ENCODE peak calls at places on chromosomes 16 and 17, in four cellular contexts. One of them, this sample, is unnamed.

GRCh38 chr17:40532520-40533253 is 31.3 kb upstream of the TNS4 start:
- DNase-seq in H9: no peak
- DNase-seq in HFFc6: no peak
- DNase-seq in Peyer's patch: peak
- DNase-seq in this sample: no peak

GRCh38 chr16:49857423-49858181 is 1.7 kb upstream of the ZNF423 start:
- DNase-seq in Peyer's patch: peak
- DNase-seq in HFFc6: no peak
- DNase-seq in H9: peak
- DNase-seq in this sample: peak

GRCh38 chr16:20879175-20880053 is 20.7 kb downstream of the DCUN1D3 start:
- DNase-seq in H9: no peak
- DNase-seq in Peyer's patch: no peak
- DNase-seq in HFFc6: peak
- DNase-seq in this sample: no peak

GRCh38 chr17:50102164-50102991 is 7.2 kb downstream of the PDK2 start:
- DNase-seq in Peyer's patch: peak
- DNase-seq in HFFc6: no peak
- DNase-seq in H9: no peak
- DNase-seq in this sample: no peak

GRCh38 chr17:42809250-42809649 is 10.6 kb downstream of the CNTD1 start:
- DNase-seq in H9: no peak
- DNase-seq in HFFc6: peak
- DNase-seq in Peyer's patch: no peak
- DNase-seq in this sample: no peak

GRCh38 chr17:10314332-10314731 is 58.5 kb downstream of the MYH13 start:
- DNase-seq in Peyer's patch: no peak
- DNase-seq in H9: no peak
- DNase-seq in HFFc6: no peak
- DNase-seq in this sample: no peak

GRCh38 chr16:89934611-89935553 is 11.7 kb downstream of the TUBB3 start:
- DNase-seq in H9: no peak
- DNase-seq in Peyer's patch: no peak
- DNase-seq in HFFc6: no peak
- DNase-seq in this sample: no peak

GRCh38 chr17:72116692-72117469 is 3.9 kb upstream of the SOX9 start:
- DNase-seq in Peyer's patch: peak
- DNase-seq in H9: no peak
- DNase-seq in HFFc6: no peak
- DNase-seq in this sample: no peak

GRCh38 chr16:21083729-21084268 is 66.8 kb downstream of the DNAH3 start:
- DNase-seq in HFFc6: peak
- DNase-seq in H9: peak
- DNase-seq in Peyer's patch: peak
- DNase-seq in this sample: no peak

GRCh38 chr16:19432429-19432828 is 14.7 kb downstream of the TMC5 start:
- DNase-seq in Peyer's patch: no peak
- DNase-seq in H9: no peak
- DNase-seq in HFFc6: no peak
- DNase-seq in this sample: no peak

GRCh38 chr16:4613636-4614570 is 785 bp downstream of the UBALD1 start:
- DNase-seq in Peyer's patch: no peak
- DNase-seq in HFFc6: no peak
- DNase-seq in H9: peak
- DNase-seq in this sample: no peak

GRCh38 chr16:3088925-3089716 is 10.0 kb downstream of the ZSCAN10 start:
- DNase-seq in HFFc6: no peak
- DNase-seq in Peyer's patch: no peak
- DNase-seq in H9: no peak
- DNase-seq in this sample: no peak

GRCh38 chr17:1137465-1137894 is 42.3 kb downstream of the ABR start:
- DNase-seq in H9: no peak
- DNase-seq in Peyer's patch: peak
- DNase-seq in HFFc6: no peak
- DNase-seq in this sample: no peak

GRCh38 chr17:57902800-57903759 is 52.1 kb downstream of the CUEDC1 start:
- DNase-seq in HFFc6: peak
- DNase-seq in H9: no peak
- DNase-seq in Peyer's patch: peak
- DNase-seq in this sample: no peak

GRCh38 chr16:23858496-23859062 is 22.8 kb downstream of the PRKCB start:
- DNase-seq in H9: no peak
- DNase-seq in Peyer's patch: no peak
- DNase-seq in HFFc6: no peak
- DNase-seq in this sample: no peak

GRCh38 chr17:7673239-7673638 is 14.1 kb downstream of the TP53 start:
- DNase-seq in HFFc6: peak
- DNase-seq in Peyer's patch: peak
- DNase-seq in H9: peak
- DNase-seq in this sample: peak

GRCh38 chr16:54873081-54873480 is 57.6 kb upstream of the IRX5 start:
- DNase-seq in HFFc6: no peak
- DNase-seq in H9: no peak
- DNase-seq in Peyer's patch: no peak
- DNase-seq in this sample: no peak

GRCh38 chr17:77143306-77143705 is 2.5 kb downstream of the SEC14L1 start:
- DNase-seq in H9: no peak
- DNase-seq in HFFc6: no peak
- DNase-seq in Peyer's patch: no peak
- DNase-seq in this sample: no peak

GRCh38 chr16:85878875-85879274 is 20.1 kb upstream of the IRF8 start:
- DNase-seq in H9: peak
- DNase-seq in Peyer's patch: peak
- DNase-seq in HFFc6: peak
- DNase-seq in this sample: no peak

GRCh38 chr16:81675662-81676535 is 103.2 kb upstream of the PLCG2 start:
- DNase-seq in Peyer's patch: no peak
- DNase-seq in H9: no peak
- DNase-seq in HFFc6: no peak
- DNase-seq in this sample: no peak

GRCh38 chr16:81668243-81669097 is 110.6 kb upstream of the PLCG2 start:
- DNase-seq in H9: no peak
- DNase-seq in Peyer's patch: no peak
- DNase-seq in HFFc6: no peak
- DNase-seq in this sample: no peak

GRCh38 chr16:81673432-81673831 is 105.7 kb upstream of the PLCG2 start:
- DNase-seq in HFFc6: no peak
- DNase-seq in Peyer's patch: no peak
- DNase-seq in H9: no peak
- DNase-seq in this sample: no peak

GRCh38 chr16:81669473-81670350 is 109.4 kb upstream of the PLCG2 start:
- DNase-seq in Peyer's patch: no peak
- DNase-seq in HFFc6: no peak
- DNase-seq in H9: no peak
- DNase-seq in this sample: no peak

DNA sequence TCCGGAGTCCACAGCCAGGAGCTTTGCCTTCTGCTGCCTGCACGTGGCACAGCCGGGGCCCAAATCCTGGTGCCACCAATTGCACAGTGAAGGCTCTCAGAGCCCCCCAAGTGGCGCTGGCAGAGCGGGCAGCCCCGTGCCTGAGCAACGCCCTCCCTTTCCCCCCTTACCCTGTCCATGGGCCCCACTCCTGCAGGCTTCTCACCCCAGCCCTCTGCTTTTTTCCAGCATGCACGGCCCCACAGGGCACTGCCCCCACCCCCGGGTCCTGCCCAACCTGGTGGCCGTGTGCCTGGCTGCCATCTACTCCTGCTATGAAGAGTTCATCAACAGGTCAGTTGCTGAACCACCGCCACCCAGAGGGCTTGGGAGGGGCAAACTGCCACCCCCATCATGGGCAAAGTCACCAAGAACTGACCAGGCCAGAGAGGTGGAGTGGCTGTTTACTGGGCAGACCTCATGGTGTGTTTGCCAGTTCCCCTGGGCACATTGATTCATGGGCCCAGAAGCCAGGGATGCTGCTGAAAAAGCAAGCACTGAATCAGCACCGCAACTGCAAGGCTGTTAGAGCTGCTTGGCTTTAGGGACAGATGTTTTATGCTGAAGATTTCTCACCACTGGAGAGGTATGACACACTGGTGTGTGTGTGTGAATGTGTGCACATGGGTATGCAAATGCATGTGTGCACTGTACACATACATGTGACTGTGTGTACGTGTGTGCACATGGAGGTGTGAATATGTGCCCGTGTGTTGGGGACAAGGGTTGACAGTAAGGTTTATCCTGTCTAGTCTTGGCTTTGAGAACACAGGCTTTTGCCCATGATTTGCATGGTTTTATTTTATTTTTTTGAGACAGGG is 107.1 kb upstream of the PLCG2 start:
- DNase-seq in H9: no peak
- DNase-seq in Peyer's patch: no peak
- DNase-seq in HFFc6: no peak
- DNase-seq in this sample: no peak
- TF ChIP-seq CTCF in H9: no peak
- TF ChIP-seq CTCF in Peyer's patch: no peak
- TF ChIP-seq CTCF in HFFc6: no peak
- TF ChIP-seq CTCF in this sample: no peak

GRCh38 chr16:1583180-1583579 is 28.7 kb downstream of the IFT140 start:
- DNase-seq in Peyer's patch: no peak
- DNase-seq in HFFc6: no peak
- DNase-seq in H9: no peak
- DNase-seq in this sample: no peak
- TF ChIP-seq CTCF in Peyer's patch: no peak
- TF ChIP-seq CTCF in HFFc6: peak
- TF ChIP-seq CTCF in H9: peak
- TF ChIP-seq CTCF in this sample: no peak

DNA sequence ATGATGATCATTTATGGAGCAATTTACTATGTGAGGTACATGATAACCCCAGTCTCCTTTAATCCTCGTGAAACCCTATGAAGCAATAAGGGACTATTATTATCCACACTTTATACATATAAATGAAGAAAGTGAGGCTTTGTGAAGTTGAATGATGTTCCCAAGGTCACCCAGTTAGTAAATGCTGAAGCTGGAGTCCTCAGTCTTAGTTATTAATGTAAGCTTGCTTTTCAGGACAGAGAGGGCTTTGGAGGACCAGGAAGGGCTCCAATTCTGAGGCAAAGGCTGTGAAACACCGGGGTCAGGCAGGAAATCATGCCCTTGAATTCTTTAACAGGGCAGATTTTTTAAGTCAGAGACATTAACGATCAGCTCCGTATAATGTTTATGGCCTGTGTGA is 36.8 kb downstream of the KSR1 start:
- DNase-seq in H9: no peak
- DNase-seq in Peyer's patch: no peak
- DNase-seq in HFFc6: no peak
- DNase-seq in this sample: no peak
- TF ChIP-seq CTCF in H9: no peak
- TF ChIP-seq CTCF in Peyer's patch: no peak
- TF ChIP-seq CTCF in HFFc6: no peak
- TF ChIP-seq CTCF in this sample: no peak

GRCh38 chr16:68883685-68884084 is 40.4 kb downstream of the TANGO6 start:
- DNase-seq in Peyer's patch: no peak
- DNase-seq in H9: no peak
- DNase-seq in HFFc6: no peak
- DNase-seq in this sample: no peak
- TF ChIP-seq CTCF in Peyer's patch: no peak
- TF ChIP-seq CTCF in H9: no peak
- TF ChIP-seq CTCF in HFFc6: no peak
- TF ChIP-seq CTCF in this sample: no peak